ENCODE peak calls at places on chromosomes 16 and 17, in six cellular contexts. C is HepG2, O is esophagus muscularis mucosa, W is transverse colon, V is K562, K is stomach. F is an unnamed sample. For H3K4me1, the result is how much of the 10 kb centered on the place peaks cover.

GRCh38 chr16:28192811-28193529 is 18.8 kb downstream of the XPO6 start:
- DNase-seq in W (peak), K (peak), C (no peak), V (no peak), O (no peak), F (no peak)

GRCh38 chr17:352421-353212 is at the start of gene RPH3AL:
- DNase-seq in C (peak), K (peak), W (peak), O (no peak), V (no peak), F (no peak)

GRCh38 chr16:1794221-1794871 is 841 bp upstream of the IGFALS start:
- DNase-seq in O (no peak), K (peak), V (no peak), W (no peak), C (peak), F (peak)

GRCh38 chr16:86476956-86477530 is 33.3 kb upstream of the FOXF1 start:
- DNase-seq in V (no peak), O (no peak), C (no peak), K (no peak), W (no peak), F (no peak)

GRCh38 chr16:88315543-88316105 is 67.1 kb upstream of the ZNF469 start:
- DNase-seq in O (no peak), K (peak), W (peak), C (peak), V (peak), F (no peak)

GRCh38 chr17:66941249-66941648 is 23.3 kb upstream of the CACNG4 start:
- DNase-seq in W (no peak), V (no peak), C (no peak), O (no peak), K (no peak), F (no peak)

GRCh38 chr17:76131692-76132573 is 9.1 kb downstream of the FOXJ1 start:
- DNase-seq in W (no peak), O (no peak), K (no peak), V (no peak), C (peak), F (no peak)

GRCh38 chr17:68579194-68579900 is 21.8 kb downstream of the FAM20A start:
- DNase-seq in O (no peak), V (no peak), K (no peak), C (no peak), W (no peak), F (no peak)

GRCh38 chr16:87426423-87427215 is 34.5 kb downstream of the MAP1LC3B start:
- DNase-seq in W (no peak), V (no peak), C (no peak), K (no peak), O (no peak), F (peak)

GRCh38 chr16:77965346-77965745 is 57.0 kb upstream of the CLEC3A start:
- DNase-seq in W (no peak), O (no peak), V (no peak), K (no peak), C (no peak), F (no peak)

GRCh38 chr17:530851-531250 is 178.2 kb upstream of the RPH3AL start:
- DNase-seq in W (no peak), K (no peak), V (no peak), C (no peak), O (no peak), F (no peak)

GRCh38 chr16:4016648-4017047 is 99.6 kb downstream of the ADCY9 start:
- DNase-seq in O (no peak), W (no peak), V (no peak), K (no peak), C (no peak), F (no peak)

GRCh38 chr16:50809561-50809960 is 67.7 kb downstream of the CYLD start:
- DNase-seq in C (no peak), K (no peak), W (no peak), V (no peak), O (peak), F (no peak)

GRCh38 chr16:58678269-58678668 is 6.3 kb downstream of the SLC38A7 start:
- DNase-seq in C (no peak), V (no peak), O (no peak), W (no peak), K (no peak), F (no peak)

GRCh38 chr16:77868478-77868877 is 80.1 kb downstream of the VAT1L start:
- DNase-seq in W (no peak), V (no peak), K (no peak), O (no peak), C (no peak), F (no peak)

GRCh38 chr16:4093495-4094137 is 22.6 kb downstream of the ADCY9 start:
- DNase-seq in K (no peak), W (peak), C (no peak), V (no peak), O (no peak), F (peak)

GRCh38 chr17:4530799-4531730 is 24.1 kb downstream of the MYBBP1A start:
- DNase-seq in C (no peak), V (no peak), K (no peak), O (no peak), W (no peak), F (no peak)

GRCh38 chr16:9072806-9073341 is 18.6 kb upstream of the HAPSTR1 start:
- DNase-seq in W (no peak), O (no peak), C (no peak), K (no peak), V (no peak), F (no peak)

GRCh38 chr16:78763821-78764440 is 664.5 kb downstream of the WWOX start:
- DNase-seq in V (no peak), W (no peak), C (no peak), K (no peak), O (no peak), F (no peak)

GRCh38 chr17:82548681-82549303 is 29.3 kb downstream of the FOXK2 start:
- DNase-seq in K (no peak), O (no peak), W (peak), C (no peak), V (no peak), F (no peak)

GRCh38 chr17:1047177-1047885 is 50.4 kb downstream of the TIMM22 start:
- DNase-seq in C (no peak), V (no peak), W (no peak), K (no peak), O (no peak), F (no peak)

GRCh38 chr16:14249291-14250032 is 178.3 kb downstream of the MRTFB start:
- DNase-seq in V (peak), K (peak), O (peak), W (peak), C (peak), F (no peak)

GRCh38 chr17:81003711-81004335 is 12.2 kb downstream of the CHMP6 start:
- DNase-seq in W (peak), K (no peak), V (peak), C (no peak), O (no peak), F (no peak)

GRCh38 chr17:50468120-50469004 is at the start of gene CHAD:
- DNase-seq in V (peak), W (no peak), C (no peak), O (no peak), K (no peak), F (no peak)

DNA sequence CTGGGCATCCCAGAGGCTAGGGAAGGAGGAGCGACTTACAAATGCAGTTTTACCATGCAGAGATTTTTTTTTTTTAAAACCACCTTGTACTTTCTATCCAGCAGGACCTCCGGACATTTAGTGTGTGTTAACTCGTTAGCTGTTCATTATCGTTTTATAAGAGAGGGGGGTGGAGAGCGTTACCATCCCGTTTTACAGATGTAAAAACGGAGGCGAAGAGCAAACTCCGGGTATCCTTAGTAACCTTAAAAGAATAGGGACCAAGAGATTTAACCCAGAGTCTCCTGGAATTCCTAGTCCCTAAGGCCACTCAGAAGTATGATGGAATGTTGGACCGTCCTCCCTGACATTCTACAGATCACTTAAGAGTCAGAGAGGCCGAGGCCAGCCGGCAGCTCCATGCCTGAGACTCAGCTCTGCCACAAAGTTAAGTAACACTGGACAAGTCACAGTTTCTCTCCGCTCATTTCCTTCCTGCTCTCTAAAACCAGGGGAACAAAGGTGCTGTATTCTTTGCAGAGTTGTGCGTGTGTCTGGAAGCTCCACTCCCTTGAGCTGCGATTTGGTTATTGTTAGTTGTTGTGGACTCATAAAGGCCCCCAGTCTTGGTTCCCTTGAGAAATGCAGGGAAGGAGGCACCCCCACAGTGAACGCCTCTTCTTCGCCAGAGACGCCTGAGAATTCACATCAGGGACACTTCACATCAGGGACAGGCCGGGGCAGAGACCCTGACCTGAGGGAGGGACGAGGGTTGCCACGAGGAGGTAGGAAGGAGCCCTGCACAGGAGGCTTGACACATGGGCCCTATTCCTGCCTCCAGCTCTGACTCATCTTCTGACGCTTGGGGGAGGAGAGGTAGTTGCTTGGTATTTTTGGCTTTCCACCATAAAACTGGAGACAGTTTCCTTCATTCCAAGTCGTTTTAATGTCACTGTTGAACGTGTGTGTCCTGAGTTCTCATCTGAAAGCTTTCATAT is 1.2 kb downstream of the DUSP14 start:
- DNase-seq in V (peak), O (no peak), W (peak), C (peak), K (no peak), F (peak)
- H3K4me1 ChIP-seq in V (under half), O (half or more), W (under half), C (half or more), K (under half), F (half or more)

GRCh38 chr17:29451338-29451737 is 61.2 kb downstream of the TAOK1 start:
- DNase-seq in K (no peak), O (no peak), V (no peak), C (no peak), W (no peak), F (no peak)
- TF ChIP-seq EP300 in K (no peak), O (no peak), V (no peak), C (no peak), W (no peak), F (no peak)

GRCh38 chr17:19263621-19264010 is 26.4 kb downstream of the EPN2 start:
- DNase-seq in W (no peak), K (no peak), C (no peak), V (no peak), O (no peak), F (no peak)

GRCh38 chr17:19264277-19264676 is 27.1 kb downstream of the EPN2 start:
- DNase-seq in C (no peak), V (no peak), K (no peak), O (no peak), W (no peak), F (no peak)

GRCh38 chr17:19264681-19265080 is 27.5 kb downstream of the EPN2 start:
- DNase-seq in O (no peak), C (no peak), W (no peak), K (no peak), V (no peak), F (no peak)

GRCh38 chr17:19262650-19263620 is 25.8 kb downstream of the EPN2 start:
- DNase-seq in W (no peak), K (no peak), C (no peak), O (no peak), V (no peak), F (no peak)

GRCh38 chr17:19265755-19266154 is 28.6 kb downstream of the EPN2 start:
- DNase-seq in K (no peak), W (no peak), C (no peak), O (no peak), V (no peak), F (no peak)
- H3K4me1 ChIP-seq in K (half or more), W (half or more), C (under half), O (half or more), V (under half), F (half or more)

GRCh38 chr16:2967211-2967631 is 1.9 kb upstream of the PAQR4 start:
- DNase-seq in V (no peak), O (no peak), C (no peak), K (no peak), W (no peak), F (no peak)
- TF ChIP-seq EP300 in V (no peak), O (no peak), C (no peak), K (no peak), W (no peak), F (no peak)

DNA sequence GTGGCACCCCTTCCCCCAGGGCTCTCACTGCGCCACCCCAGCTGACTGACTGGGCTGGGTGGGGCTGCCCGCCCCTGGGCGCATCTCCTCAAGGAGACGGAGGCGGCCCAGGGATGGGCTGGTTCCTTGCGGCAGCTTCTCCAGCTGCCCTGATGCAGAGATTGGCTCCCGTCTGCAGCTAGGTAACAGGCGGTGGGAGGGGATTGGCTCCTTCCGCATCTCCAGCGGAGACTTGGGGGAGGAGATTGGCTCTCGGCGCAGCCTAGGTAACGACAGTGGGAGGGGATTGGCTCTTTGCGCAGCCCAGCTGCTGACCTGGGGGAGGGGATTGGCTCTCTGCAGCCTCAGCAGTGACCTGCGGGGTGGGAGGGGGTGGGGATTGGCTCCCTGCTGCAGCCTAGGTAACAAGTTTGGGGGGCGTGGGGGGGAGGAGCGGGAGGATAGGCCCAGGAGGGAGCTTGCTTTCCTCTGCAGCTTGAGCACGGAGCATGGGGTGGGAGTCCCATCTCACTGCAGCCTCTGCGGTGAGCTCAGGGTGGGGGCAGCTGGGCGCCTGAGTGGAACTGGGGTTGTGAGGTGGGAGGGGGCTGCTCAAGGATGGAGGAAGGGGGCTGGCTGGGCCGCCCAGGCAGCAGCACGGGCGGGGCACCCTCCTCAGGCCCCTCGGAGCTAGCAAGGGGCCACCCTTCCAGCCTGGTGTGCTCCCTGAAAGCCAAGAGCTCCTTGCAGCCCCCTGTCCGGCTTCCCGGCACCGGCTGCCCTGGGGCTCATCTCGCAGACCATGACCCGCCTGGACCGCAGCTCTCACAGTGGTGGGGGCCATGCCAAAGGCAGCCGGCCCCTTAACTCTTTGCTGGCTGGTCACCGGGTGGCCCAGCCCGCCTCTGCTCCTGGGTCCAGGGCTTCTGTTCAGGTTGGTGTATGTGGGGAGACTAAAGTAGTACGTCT is 6.4 kb downstream of the NFE2L1 start:
- DNase-seq in C (no peak), W (peak), O (no peak), V (peak), K (peak), F (no peak)
- H3K4me1 ChIP-seq in C (half or more), W (half or more), O (half or more), V (half or more), K (half or more), F (half or more)

GRCh38 chr16:25257504-25257955 is at the start of gene ZKSCAN2:
- DNase-seq in C (peak), K (peak), O (peak), W (peak), V (peak), F (peak)
- TF ChIP-seq EP300 in C (no peak), K (no peak), O (no peak), W (no peak), V (peak), F (no peak)

DNA sequence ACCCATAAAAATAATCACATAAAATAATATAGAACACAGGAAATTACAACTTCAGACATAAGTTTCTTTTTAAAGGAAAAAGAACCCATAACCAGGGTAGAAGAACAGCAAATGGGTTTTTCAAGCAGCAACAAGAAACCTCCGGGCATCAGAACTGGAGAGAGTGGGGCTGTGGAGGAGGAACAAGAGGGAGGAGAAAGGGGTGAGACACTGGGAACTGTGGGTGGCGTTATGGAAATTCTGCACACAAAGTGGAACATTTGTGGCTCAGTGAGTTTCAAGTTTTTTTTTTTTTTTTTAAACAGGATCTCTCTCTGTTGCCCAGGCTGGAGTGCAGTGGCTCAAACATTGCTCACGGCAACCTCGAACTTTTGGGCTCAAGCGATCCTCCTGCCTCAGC is 22.6 kb downstream of the EMP2 start:
- DNase-seq in W (no peak), V (no peak), C (no peak), K (no peak), O (no peak), F (no peak)
- H3K4me1 ChIP-seq in W (under half), V (under half), C (under half), K (under half), O (half or more), F (under half)

GRCh38 chr16:62870554-62870953 is 834.3 kb upstream of the CDH8 start:
- DNase-seq in C (no peak), O (no peak), V (no peak), K (no peak), W (no peak), F (no peak)

GRCh38 chr16:62872339-62872738 is 836.1 kb upstream of the CDH8 start:
- DNase-seq in K (no peak), O (no peak), V (no peak), W (no peak), C (no peak), F (no peak)

DNA sequence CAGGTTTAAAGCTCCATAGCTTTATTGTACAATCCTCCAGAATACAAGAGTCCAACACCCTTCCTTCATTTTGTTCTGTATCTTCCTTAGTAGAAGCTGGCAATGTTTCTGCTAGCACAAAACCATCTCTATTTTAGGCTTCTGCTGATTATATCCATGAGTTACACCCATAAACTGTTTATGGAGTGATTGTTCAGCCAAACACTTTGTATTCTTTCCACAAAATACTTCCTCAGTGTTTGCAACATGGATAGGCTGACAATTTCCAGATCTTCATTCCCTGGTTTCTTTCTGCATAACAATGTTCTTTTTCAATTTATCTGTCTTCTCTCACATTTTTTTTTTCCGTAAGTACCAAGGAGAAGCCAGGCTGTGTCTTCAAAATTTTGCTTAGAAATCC is 839.9 kb upstream of the CDH8 start:
- DNase-seq in O (no peak), V (no peak), C (no peak), K (no peak), W (no peak), F (no peak)
- TF ChIP-seq EP300 in O (no peak), V (no peak), C (no peak), K (no peak), W (no peak), F (no peak)